ENCODE peak calls at places on chromosomes 12 and 14, in four cellular contexts. K is MM.1S, Y is PC-3, Z is GM23338. A is an unnamed sample.
A peak's percentile ranks its signal among the peaks of the same experiment; 100 is the strongest.

GRCh38 chr12:108128221-108129016 is 669 bp upstream of the WSCD2 start:
- DNase-seq in K (no peak), Z (no peak), Y (no peak), A (no peak)

GRCh38 chr12:106851306-106851705 is 76.8 kb downstream of the RIC8B start:
- DNase-seq in K (no peak), Z (no peak), Y (no peak), A (no peak)

GRCh38 chr12:122870867-122871664 is 24.9 kb downstream of the VPS37B start:
- DNase-seq in Y (no peak), K (no peak), Z (no peak), A (peak; percentile 70)

GRCh38 chr14:81348086-81348485 is 52.0 kb downstream of the STON2 start:
- DNase-seq in K (no peak), Y (no peak), Z (no peak), A (no peak)

GRCh38 chr14:95228240-95228639 is 70.9 kb upstream of the DICER1 start:
- DNase-seq in Y (no peak), K (no peak), Z (no peak), A (no peak)

GRCh38 chr12:40229690-40230651 is 5.2 kb downstream of the LRRK2 start:
- DNase-seq in K (no peak), Z (no peak), Y (no peak), A (no peak)

GRCh38 chr12:92039048-92039447 is 106.6 kb downstream of the BTG1 start:
- DNase-seq in Y (no peak), K (no peak), Z (peak; percentile 4), A (no peak)

GRCh38 chr14:54047645-54048308 is 91.2 kb upstream of the BMP4 start:
- DNase-seq in Y (no peak), K (no peak), Z (no peak), A (no peak)

GRCh38 chr12:26636710-26637328 is 196.2 kb downstream of the ITPR2 start:
- DNase-seq in Y (peak; percentile 97), Z (no peak), K (no peak), A (peak; percentile 44)

GRCh38 chr14:48473944-48474343 is 798.5 kb upstream of the MDGA2 start:
- DNase-seq in Z (no peak), Y (no peak), K (no peak), A (no peak)

GRCh38 chr14:49512571-49512970 is 73.6 kb downstream of the RPS29 start:
- DNase-seq in Y (no peak), K (no peak), Z (no peak), A (no peak)

GRCh38 chr14:71060795-71061455 is 153.7 kb downstream of the PCNX1 start:
- DNase-seq in Z (no peak), K (no peak), Y (no peak), A (no peak)

GRCh38 chr12:81221681-81222080 is 143.8 kb downstream of the ACSS3 start:
- DNase-seq in Y (no peak), Z (no peak), K (no peak), A (no peak)

GRCh38 chr12:56709759-56710376 is 15.2 kb downstream of the NACA start:
- DNase-seq in Z (peak; percentile 12), Y (no peak), K (no peak), A (no peak)

GRCh38 chr12:117080707-117081141 is 18.5 kb downstream of the TESC start:
- DNase-seq in Z (no peak), K (no peak), Y (no peak), A (no peak)

GRCh38 chr12:20439634-20440033 is 71.3 kb downstream of the PDE3A start:
- DNase-seq in Z (no peak), K (no peak), Y (no peak), A (no peak)

GRCh38 chr14:77542349-77543239 is 44.0 kb upstream of the ISM2 start:
- DNase-seq in Z (no peak), K (no peak), Y (no peak), A (peak; percentile 19)

GRCh38 chr12:1716215-1716862 is 25.5 kb downstream of the ADIPOR2 start:
- DNase-seq in Y (no peak), K (peak; percentile 9), Z (no peak), A (no peak)

GRCh38 chr14:39025810-39026627 is 77.0 kb downstream of the SEC23A start:
- DNase-seq in Z (no peak), Y (no peak), K (no peak), A (peak; percentile 26)

GRCh38 chr12:71558445-71558844 is 105.2 kb downstream of the ZFC3H1 start:
- DNase-seq in K (no peak), Y (no peak), Z (no peak), A (no peak)

GRCh38 chr12:104223599-104224168 is 8.1 kb downstream of the TXNRD1 start:
- DNase-seq in Y (no peak), K (no peak), Z (no peak), A (no peak)

GRCh38 chr14:93734961-93735360 is 53.3 kb downstream of the PRIMA1 start:
- DNase-seq in Z (no peak), K (no peak), Y (no peak), A (no peak)

GRCh38 chr14:81091139-81091538 is 129.6 kb downstream of the GTF2A1 start:
- DNase-seq in Y (no peak), K (no peak), Z (no peak), A (no peak)

GRCh38 chr14:103139371-103140016 is 16.2 kb downstream of the TNFAIP2 start:
- DNase-seq in Z (peak; percentile 53), K (no peak), Y (no peak), A (no peak)

GRCh38 chr12:10366875-10367274 is 23.0 kb downstream of the KLRK1 start:
- DNase-seq in Y (peak; percentile 49), Z (no peak), K (no peak), A (peak; percentile 42)

GRCh38 chr14:24673534-24674203 is 39.7 kb upstream of the GZMB start:
- DNase-seq in Y (no peak), K (peak; percentile 52), Z (no peak), A (no peak)

GRCh38 chr12:131920157-131920508 is 8.9 kb upstream of the PUS1 start:
- DNase-seq in Z (no peak), Y (no peak), K (no peak), A (no peak)

GRCh38 chr12:111976860-111977259 is 36.1 kb downstream of the TMEM116 start:
- DNase-seq in K (no peak), Y (no peak), Z (no peak), A (no peak)
- TF ChIP-seq EZH2phosphoT487 in K (no peak), Y (no peak), Z (no peak), A (no peak)

DNA sequence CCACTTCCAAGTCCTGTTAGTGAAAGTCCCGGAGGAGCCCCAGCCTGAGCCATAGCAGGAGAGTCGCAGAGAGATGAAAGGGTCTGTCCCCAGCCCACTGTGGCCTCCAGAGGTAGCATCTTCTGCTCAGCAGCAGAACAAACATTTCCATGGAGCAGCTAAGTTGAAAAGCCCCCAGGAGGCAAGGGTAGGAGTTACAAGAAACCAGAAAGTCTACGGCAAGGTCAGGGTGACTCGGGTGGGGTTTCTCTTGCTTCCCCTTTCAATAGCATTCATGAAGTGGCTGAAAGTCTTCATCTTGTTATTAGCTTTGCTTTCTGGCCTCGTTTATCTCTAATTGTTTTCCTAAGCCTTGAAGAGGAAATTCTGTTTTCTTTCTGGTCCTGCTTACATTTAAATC is 151.2 kb upstream of the DIO3 start:
- DNase-seq in Y (no peak), K (no peak), Z (no peak), A (no peak)
- H3K4me2 ChIP-seq in Y (no peak overlapping the region), K (no peak overlapping the region), Z (no peak overlapping the region), A (no peak overlapping the region)

GRCh38 chr12:111033281-111034147 is 113.1 kb upstream of the MYL2 start:
- DNase-seq in Y (no peak), K (no peak), Z (peak; percentile 77), A (peak; percentile 17)

GRCh38 chr12:111035578-111036301 is 115.4 kb upstream of the MYL2 start:
- DNase-seq in K (no peak), Z (peak; percentile 84), Y (no peak), A (no peak)

GRCh38 chr12:111034911-111035577 is 114.7 kb upstream of the MYL2 start:
- DNase-seq in Y (no peak), K (no peak), Z (peak; percentile 72), A (no peak)

GRCh38 chr12:111031956-111032919 is 111.9 kb upstream of the MYL2 start:
- DNase-seq in K (no peak), Y (no peak), Z (no peak), A (no peak)

GRCh38 chr12:111034148-111034910 is 114.0 kb upstream of the MYL2 start:
- DNase-seq in K (no peak), Z (peak; percentile 72), Y (no peak), A (peak; percentile 15)
- TF ChIP-seq EZH2 in K (no peak), Z (no peak), Y (peak; percentile 71), A (no peak)

DNA sequence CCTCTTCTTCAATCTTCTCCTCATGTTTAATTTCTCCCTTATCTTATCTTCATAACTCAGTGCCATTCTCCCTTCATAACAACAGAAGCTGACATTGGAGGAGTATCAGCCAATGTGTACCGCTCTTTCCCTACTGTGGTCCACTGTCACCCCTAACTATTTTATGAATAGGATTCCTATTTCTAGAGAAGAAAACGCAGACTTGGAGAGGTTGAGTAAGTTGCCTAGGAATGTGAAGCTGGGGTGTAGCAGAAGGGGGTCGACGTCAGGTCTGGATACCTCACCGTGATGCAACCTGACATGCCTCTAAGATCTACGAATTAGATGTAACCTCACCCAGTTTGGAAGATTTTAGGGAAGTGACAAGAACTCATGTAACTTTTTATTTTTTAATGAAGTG is 17.1 kb downstream of the LMO3 start:
- DNase-seq in Y (no peak), Z (no peak), K (no peak), A (no peak)
- TF ChIP-seq EZH2phosphoT487 in Y (no peak), Z (no peak), K (no peak), A (no peak)

GRCh38 chr14:64841772-64842490 is 37.8 kb downstream of the SPTB start:
- DNase-seq in Y (no peak), K (no peak), Z (no peak), A (no peak)
- H3K4me2 ChIP-seq in Y (no peak overlapping the region), K (no peak overlapping the region), Z (no peak overlapping the region), A (peak overlapping the region; percentile 16)

GRCh38 chr12:54173066-54173726 is 15.6 kb downstream of the SMUG1 start:
- DNase-seq in Y (peak; percentile 58), K (peak; percentile 47), Z (peak; percentile 78), A (peak; percentile 77)
- TF ChIP-seq EZH2 in Y (no peak), K (no peak), Z (peak; percentile 95), A (no peak)

GRCh38 chr14:61699092-61699491 is 3.8 kb downstream of the HIF1A start:
- DNase-seq in Y (no peak), K (no peak), Z (no peak), A (no peak)
- TF ChIP-seq EZH2phosphoT487 in Y (no peak), K (no peak), Z (no peak), A (no peak)

GRCh38 chr12:47274725-47275124 is 195.0 kb upstream of the AMIGO2 start:
- DNase-seq in Z (no peak), Y (no peak), K (no peak), A (no peak)

GRCh38 chr12:47272412-47273190 is 192.8 kb upstream of the AMIGO2 start:
- DNase-seq in Y (peak; percentile 2), K (no peak), Z (no peak), A (no peak)

GRCh38 chr12:47271800-47272230 is 192.1 kb upstream of the AMIGO2 start:
- DNase-seq in Y (peak; percentile 47), K (no peak), Z (no peak), A (no peak)

GRCh38 chr12:47270782-47271664 is 191.3 kb upstream of the AMIGO2 start:
- DNase-seq in Y (peak; percentile 98), K (peak; percentile 37), Z (no peak), A (no peak)

GRCh38 chr12:47273191-47273626 is 193.4 kb upstream of the AMIGO2 start:
- DNase-seq in Y (peak; percentile 46), K (no peak), Z (no peak), A (no peak)
- H3K4me2 ChIP-seq in Y (no peak overlapping the region), K (no peak overlapping the region), Z (no peak overlapping the region), A (no peak overlapping the region)

A was measured in hepatocyte.